ENCODE peak calls at places on chromosomes 1 and 21, in four cellular contexts. One of them, this sample, is unnamed. For H3K27me3 and H3K4me1, the result is how much of the 10 kb centered on the place peaks cover.

GRCh38 chr1:53545663-53546408 is 86.6 kb downstream of the DMRTB1 start:
- DNase-seq in H9: no peak
- DNase-seq in CD4-positive, alpha-beta memory T cell: no peak
- DNase-seq in gastrocnemius medialis: peak
- DNase-seq in this sample: no peak

GRCh38 chr1:226778657-226779058 is 39.6 kb upstream of the ITPKB start:
- DNase-seq in gastrocnemius medialis: no peak
- DNase-seq in H9: no peak
- DNase-seq in CD4-positive, alpha-beta memory T cell: no peak
- DNase-seq in this sample: no peak

GRCh38 chr1:81375884-81376548 is 424.7 kb upstream of the ADGRL2 start:
- DNase-seq in CD4-positive, alpha-beta memory T cell: no peak
- DNase-seq in H9: no peak
- DNase-seq in gastrocnemius medialis: no peak
- DNase-seq in this sample: no peak

GRCh38 chr1:19577001-19577400 is 67.1 kb upstream of the NBL1 start:
- DNase-seq in gastrocnemius medialis: no peak
- DNase-seq in CD4-positive, alpha-beta memory T cell: no peak
- DNase-seq in H9: no peak
- DNase-seq in this sample: no peak

GRCh38 chr1:3741566-3742438 is 10.4 kb upstream of the CCDC27 start:
- DNase-seq in H9: no peak
- DNase-seq in gastrocnemius medialis: no peak
- DNase-seq in CD4-positive, alpha-beta memory T cell: no peak
- DNase-seq in this sample: no peak

GRCh38 chr1:205270764-205271163 is 43.0 kb downstream of the TMCC2 start:
- DNase-seq in gastrocnemius medialis: peak
- DNase-seq in H9: no peak
- DNase-seq in CD4-positive, alpha-beta memory T cell: no peak
- DNase-seq in this sample: no peak

GRCh38 chr1:218669431-218669830 is 324.3 kb downstream of the TGFB2 start:
- DNase-seq in H9: no peak
- DNase-seq in CD4-positive, alpha-beta memory T cell: no peak
- DNase-seq in gastrocnemius medialis: no peak
- DNase-seq in this sample: no peak

GRCh38 chr1:58465825-58466617 is 80.5 kb downstream of the OMA1 start:
- DNase-seq in H9: no peak
- DNase-seq in gastrocnemius medialis: no peak
- DNase-seq in CD4-positive, alpha-beta memory T cell: no peak
- DNase-seq in this sample: no peak

GRCh38 chr1:178037510-178038253 is 56.2 kb upstream of the RASAL2 start:
- DNase-seq in gastrocnemius medialis: peak
- DNase-seq in H9: peak
- DNase-seq in CD4-positive, alpha-beta memory T cell: no peak
- DNase-seq in this sample: peak

GRCh38 chr1:14939527-14940284 is 213.8 kb upstream of the TMEM51 start:
- DNase-seq in gastrocnemius medialis: no peak
- DNase-seq in H9: no peak
- DNase-seq in CD4-positive, alpha-beta memory T cell: no peak
- DNase-seq in this sample: no peak

GRCh38 chr21:42127164-42128125 is 56.3 kb downstream of the UMODL1 start:
- DNase-seq in gastrocnemius medialis: no peak
- DNase-seq in CD4-positive, alpha-beta memory T cell: no peak
- DNase-seq in H9: no peak
- DNase-seq in this sample: no peak

GRCh38 chr1:11898831-11899467 is 27.3 kb downstream of the KIAA2013 start:
- DNase-seq in gastrocnemius medialis: no peak
- DNase-seq in H9: peak
- DNase-seq in CD4-positive, alpha-beta memory T cell: no peak
- DNase-seq in this sample: no peak

GRCh38 chr1:112715264-112716053 is at the start of gene PPM1J:
- DNase-seq in H9: peak
- DNase-seq in gastrocnemius medialis: peak
- DNase-seq in CD4-positive, alpha-beta memory T cell: peak
- DNase-seq in this sample: peak

GRCh38 chr1:9302745-9303524 is 10.2 kb downstream of the SPSB1 start:
- DNase-seq in gastrocnemius medialis: no peak
- DNase-seq in H9: no peak
- DNase-seq in CD4-positive, alpha-beta memory T cell: no peak
- DNase-seq in this sample: no peak

GRCh38 chr1:226029093-226029496 is 30.0 kb upstream of the SDE2 start:
- DNase-seq in H9: no peak
- DNase-seq in CD4-positive, alpha-beta memory T cell: no peak
- DNase-seq in gastrocnemius medialis: no peak
- DNase-seq in this sample: no peak

GRCh38 chr1:162056043-162056442 is 13.4 kb upstream of the NOS1AP start:
- DNase-seq in gastrocnemius medialis: peak
- DNase-seq in CD4-positive, alpha-beta memory T cell: peak
- DNase-seq in H9: peak
- DNase-seq in this sample: no peak

GRCh38 chr1:38213720-38214367 is 167.3 kb upstream of the POU3F1 start:
- DNase-seq in CD4-positive, alpha-beta memory T cell: no peak
- DNase-seq in H9: no peak
- DNase-seq in gastrocnemius medialis: no peak
- DNase-seq in this sample: no peak

GRCh38 chr21:22356663-22357062 is 1358.5 kb downstream of the NCAM2 start:
- DNase-seq in H9: no peak
- DNase-seq in gastrocnemius medialis: no peak
- DNase-seq in CD4-positive, alpha-beta memory T cell: no peak
- DNase-seq in this sample: no peak

GRCh38 chr1:91732291-91732953 is 153.5 kb downstream of the TGFBR3 start:
- DNase-seq in H9: no peak
- DNase-seq in gastrocnemius medialis: peak
- DNase-seq in CD4-positive, alpha-beta memory T cell: no peak
- DNase-seq in this sample: no peak

GRCh38 chr1:12434174-12434573 is 183.8 kb downstream of the DHRS3 start:
- DNase-seq in gastrocnemius medialis: no peak
- DNase-seq in H9: no peak
- DNase-seq in CD4-positive, alpha-beta memory T cell: peak
- DNase-seq in this sample: no peak

GRCh38 chr21:41242238-41242829 is 74.3 kb upstream of the FAM3B start:
- DNase-seq in gastrocnemius medialis: no peak
- DNase-seq in H9: no peak
- DNase-seq in CD4-positive, alpha-beta memory T cell: no peak
- DNase-seq in this sample: no peak

GRCh38 chr1:201015551-201016091 is 7.9 kb downstream of the KIF21B start:
- DNase-seq in H9: no peak
- DNase-seq in gastrocnemius medialis: no peak
- DNase-seq in CD4-positive, alpha-beta memory T cell: no peak
- DNase-seq in this sample: no peak

GRCh38 chr1:152110365-152110859 is 4.8 kb downstream of the TCHH start:
- DNase-seq in CD4-positive, alpha-beta memory T cell: peak
- DNase-seq in gastrocnemius medialis: no peak
- DNase-seq in H9: peak
- DNase-seq in this sample: no peak

GRCh38 chr1:117001254-117001927 is at the start of gene CD101:
- DNase-seq in CD4-positive, alpha-beta memory T cell: no peak
- DNase-seq in H9: no peak
- DNase-seq in gastrocnemius medialis: no peak
- DNase-seq in this sample: no peak

GRCh38 chr1:170840371-170840770 is 95.0 kb upstream of the MROH9 start:
- DNase-seq in gastrocnemius medialis: no peak
- DNase-seq in CD4-positive, alpha-beta memory T cell: no peak
- DNase-seq in H9: no peak
- DNase-seq in this sample: no peak

GRCh38 chr1:36207339-36207738 is 16.9 kb upstream of the THRAP3 start:
- DNase-seq in CD4-positive, alpha-beta memory T cell: no peak
- DNase-seq in H9: peak
- DNase-seq in gastrocnemius medialis: peak
- DNase-seq in this sample: peak

GRCh38 chr1:92210701-92211100 is 7.0 kb upstream of the C1orf146 start:
- DNase-seq in gastrocnemius medialis: no peak
- DNase-seq in H9: no peak
- DNase-seq in CD4-positive, alpha-beta memory T cell: no peak
- DNase-seq in this sample: no peak

GRCh38 chr1:41659159-41659495 is 174.6 kb upstream of the EDN2 start:
- DNase-seq in CD4-positive, alpha-beta memory T cell: no peak
- DNase-seq in H9: no peak
- DNase-seq in gastrocnemius medialis: no peak
- DNase-seq in this sample: no peak

GRCh38 chr1:207806531-207807394 is 54.9 kb downstream of the CD46 start:
- DNase-seq in CD4-positive, alpha-beta memory T cell: peak
- DNase-seq in gastrocnemius medialis: peak
- DNase-seq in H9: no peak
- DNase-seq in this sample: no peak

DNA sequence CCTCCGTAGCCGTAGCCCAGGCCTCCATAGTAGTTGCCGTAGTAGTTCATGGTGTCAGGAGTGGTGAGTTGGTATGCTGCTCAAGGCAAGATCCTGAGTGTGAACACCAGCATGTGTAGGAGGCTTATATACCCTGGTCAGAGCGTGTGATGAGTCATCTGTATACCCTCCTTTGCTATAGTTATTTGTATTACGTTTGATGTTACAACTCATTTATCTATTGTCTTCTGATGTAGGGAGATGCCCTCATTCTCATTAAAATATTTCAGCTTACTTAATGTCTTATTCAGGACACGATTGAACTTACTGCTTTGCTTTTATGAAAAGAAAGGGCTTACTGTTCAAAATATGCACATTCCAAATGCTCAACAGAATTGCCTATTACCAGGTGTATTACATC is at the start of gene KRTAP19-5:
- DNase-seq in CD4-positive, alpha-beta memory T cell: no peak
- DNase-seq in gastrocnemius medialis: no peak
- DNase-seq in H9: no peak
- DNase-seq in this sample: no peak
- H3K27me3 ChIP-seq in CD4-positive, alpha-beta memory T cell: under half
- H3K27me3 ChIP-seq in gastrocnemius medialis: under half
- H3K27me3 ChIP-seq in H9: under half
- H3K27me3 ChIP-seq in this sample: under half

DNA sequence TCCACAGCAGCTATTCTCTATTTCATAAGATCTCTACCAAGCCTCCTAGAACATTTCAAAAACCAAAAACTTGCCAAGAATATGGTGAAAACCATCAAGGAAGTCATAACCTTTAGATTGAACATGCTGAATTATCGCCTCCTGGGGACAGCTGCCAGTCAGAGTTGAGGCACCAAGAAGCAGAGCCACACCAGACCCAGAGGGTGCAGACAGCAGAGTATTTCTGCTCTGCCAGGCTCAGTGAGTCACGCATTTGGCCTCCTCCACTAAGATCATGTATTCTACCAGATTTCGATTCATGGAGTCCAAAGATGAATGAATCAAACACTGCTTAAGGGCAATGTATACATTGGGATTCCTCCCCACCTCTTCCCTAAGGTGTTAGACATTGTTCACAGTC is 2.1 kb downstream of the F3 start:
- DNase-seq in H9: no peak
- DNase-seq in gastrocnemius medialis: no peak
- DNase-seq in CD4-positive, alpha-beta memory T cell: no peak
- DNase-seq in this sample: no peak
- H3K4me1 ChIP-seq in H9: under half
- H3K4me1 ChIP-seq in gastrocnemius medialis: under half
- H3K4me1 ChIP-seq in CD4-positive, alpha-beta memory T cell: under half
- H3K4me1 ChIP-seq in this sample: half or more

DNA sequence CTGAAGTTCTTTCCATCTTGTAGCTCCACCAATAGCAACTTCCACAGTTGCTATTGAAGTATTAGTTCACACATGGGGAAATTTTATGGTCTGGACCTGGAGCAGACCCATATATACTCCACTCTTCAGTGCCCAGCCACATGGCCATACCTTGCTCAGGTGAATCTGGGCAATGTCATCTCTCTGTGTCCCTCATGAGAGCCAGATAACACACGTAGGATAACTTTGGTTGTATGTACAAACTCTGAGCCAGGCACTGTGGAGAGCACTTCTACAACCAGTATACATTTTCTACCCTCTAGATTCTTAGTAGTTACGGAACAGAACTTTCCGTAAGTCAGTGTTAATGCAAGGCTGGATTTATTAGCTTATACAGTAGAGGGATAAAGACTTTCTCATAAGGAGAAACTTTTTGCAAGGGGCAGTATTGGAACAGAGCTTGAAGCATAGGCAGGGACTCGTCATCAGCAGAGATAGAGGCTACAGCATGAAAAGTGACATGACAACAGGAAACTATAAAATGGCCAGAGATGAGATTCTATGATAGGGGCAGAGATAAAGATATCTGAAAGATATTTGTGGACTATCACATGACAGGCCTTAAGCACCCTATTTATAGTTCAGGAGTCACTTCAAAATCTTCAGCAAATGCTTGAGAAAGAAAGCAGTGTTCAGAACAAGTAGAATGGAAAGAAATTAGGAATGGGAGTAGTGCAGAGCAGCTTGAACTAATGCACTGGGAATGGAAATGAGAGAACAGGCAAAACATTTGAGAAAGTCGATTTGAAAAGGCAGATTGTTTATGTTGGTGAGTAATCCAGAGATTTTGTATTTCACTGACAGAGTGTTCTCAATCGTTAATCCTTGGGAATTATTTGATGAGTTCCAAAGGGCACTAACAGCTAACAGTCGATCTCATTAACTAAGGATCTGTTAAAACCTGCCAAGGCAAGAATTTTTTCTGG is 481.8 kb downstream of the USP25 start:
- DNase-seq in CD4-positive, alpha-beta memory T cell: no peak
- DNase-seq in gastrocnemius medialis: no peak
- DNase-seq in H9: no peak
- DNase-seq in this sample: no peak
- H3K27ac ChIP-seq in CD4-positive, alpha-beta memory T cell: no peak
- H3K27ac ChIP-seq in gastrocnemius medialis: peak
- H3K27ac ChIP-seq in H9: no peak
- H3K27ac ChIP-seq in this sample: peak

DNA sequence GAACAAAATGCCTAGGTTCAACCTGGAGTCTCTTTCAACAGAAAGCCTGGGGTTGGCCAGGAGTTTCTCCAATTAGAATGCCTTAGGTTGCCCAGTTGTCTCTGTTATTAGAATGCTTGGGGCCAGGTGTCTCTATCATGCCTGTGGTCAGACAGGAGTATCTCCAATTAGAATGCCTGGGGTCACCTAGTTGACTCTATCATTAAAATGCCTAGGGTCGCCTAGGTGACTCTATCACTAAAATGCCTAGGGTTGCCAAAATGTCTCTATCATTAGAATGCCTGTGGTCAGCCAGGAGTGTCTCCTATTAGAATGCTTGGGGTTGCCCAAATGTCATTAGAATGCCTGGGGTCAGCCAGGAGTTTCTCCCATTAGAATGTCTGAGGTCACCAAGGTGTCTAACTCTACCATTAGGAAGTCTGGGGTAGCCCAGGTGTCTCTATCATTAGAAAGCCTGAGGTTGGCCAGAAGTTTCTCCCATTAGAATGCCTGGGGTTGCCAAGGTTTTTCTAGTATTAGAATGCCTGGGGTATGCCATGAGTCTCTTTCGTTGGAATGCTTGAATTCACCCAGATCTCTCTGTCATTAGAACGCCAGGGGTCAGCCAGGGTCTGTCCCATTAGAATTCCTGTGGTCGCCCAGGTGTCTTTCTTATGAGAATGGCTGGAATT is 57.9 kb downstream of the RNF187 start:
- DNase-seq in H9: no peak
- DNase-seq in CD4-positive, alpha-beta memory T cell: no peak
- DNase-seq in gastrocnemius medialis: no peak
- DNase-seq in this sample: no peak
- H3K27me3 ChIP-seq in H9: half or more
- H3K27me3 ChIP-seq in CD4-positive, alpha-beta memory T cell: under half
- H3K27me3 ChIP-seq in gastrocnemius medialis: under half
- H3K27me3 ChIP-seq in this sample: under half

This sample was measured in right atrium auricular region.